ENCODE peak calls at places on chromosomes 7 and 10, in six cellular contexts. V is A549, G is esophagus muscularis mucosa, C is cardiac muscle cell, W is stomach, N is breast epithelium. X is an unnamed sample.

GRCh38 chr10:92729886-92730285 is 40.1 kb downstream of the HHEX start:
- DNase-seq in V (no peak), G (no peak), C (no peak), W (no peak), N (no peak), X (no peak)

GRCh38 chr7:653829-654764 is 72.4 kb upstream of the DNAAF5 start:
- DNase-seq in V (no peak), G (no peak), C (no peak), W (no peak), N (no peak), X (no peak)

GRCh38 chr7:71712653-71713180 is 580.8 kb downstream of the GALNT17 start:
- DNase-seq in V (no peak), G (no peak), C (peak; percentile 19), W (no peak), N (no peak), X (no peak)

GRCh38 chr7:140640060-140640611 is 477 bp downstream of the DENND2A start:
- DNase-seq in V (peak; percentile 33), G (no peak), C (peak; percentile 71), W (peak; percentile 34), N (no peak), X (peak; percentile 69)

GRCh38 chr10:58967551-58968418 is 208.7 kb upstream of the PHYHIPL start:
- DNase-seq in V (peak; percentile 43), G (no peak), C (peak; percentile 80), W (peak; percentile 31), N (peak; percentile 31), X (peak; percentile 61)

GRCh38 chr7:45324683-45325237 is 167.2 kb downstream of the RAMP3 start:
- DNase-seq in V (no peak), G (no peak), C (peak; percentile 27), W (no peak), N (no peak), X (no peak)

GRCh38 chr10:123573236-123574147 is 92.7 kb upstream of the GPR26 start:
- DNase-seq in V (peak; percentile 70), G (no peak), C (peak; percentile 63), W (peak; percentile 68), N (peak; percentile 21), X (peak; percentile 83)

GRCh38 chr10:31099664-31100063 is 68.0 kb upstream of the ZNF438 start:
- DNase-seq in V (peak; percentile 50), G (no peak), C (no peak), W (peak; percentile 46), N (no peak), X (no peak)

DNA sequence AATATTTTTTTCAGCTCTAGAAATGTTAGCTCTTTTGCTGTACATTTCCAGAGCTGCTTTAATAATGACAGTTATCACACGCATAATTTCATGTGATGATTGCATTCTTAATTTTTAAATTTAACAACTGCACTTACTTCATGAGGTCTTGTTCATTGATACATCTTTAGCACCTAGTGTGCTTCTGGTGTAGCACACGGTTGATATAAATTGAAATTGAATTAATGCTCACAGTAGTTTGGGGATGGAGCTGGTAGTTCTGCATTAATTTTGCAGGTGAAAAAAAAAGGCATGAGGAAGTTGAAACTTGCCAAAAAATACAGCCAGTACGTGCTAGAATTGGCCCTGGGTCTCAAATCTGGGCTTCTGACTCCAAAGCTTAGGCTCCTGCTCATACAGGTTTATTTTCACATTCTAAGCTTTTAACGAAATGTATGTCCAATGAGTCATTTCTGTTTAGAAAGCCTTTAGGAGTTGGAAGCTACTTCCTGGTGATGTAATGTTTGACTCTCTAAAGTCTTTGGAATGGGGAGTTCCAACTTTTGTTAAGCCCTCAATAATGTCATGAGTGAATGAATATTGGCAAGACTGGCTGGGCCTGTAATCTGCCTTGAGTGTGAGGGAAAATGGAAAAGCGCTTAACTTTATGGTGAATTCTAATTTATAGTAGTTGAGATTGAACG is 62.5 kb downstream of the DAGLB start:
- DNase-seq in V (peak; percentile 92), G (no peak), C (no peak), W (no peak), N (no peak), X (no peak)
- H3K27ac ChIP-seq in V (peak overlapping the region; percentile 89), G (peak overlapping the region; percentile 67), C (peak overlapping the region; percentile 22), W (peak overlapping the region; percentile 83), N (peak overlapping the region; percentile 94), X (peak overlapping the region; percentile 28)

GRCh38 chr10:100009283-100009792 is 409 bp downstream of the DNMBP start:
- DNase-seq in V (peak; percentile 42), G (no peak), C (no peak), W (peak; percentile 61), N (no peak), X (peak; percentile 65)

GRCh38 chr10:100008708-100009282 is 952 bp downstream of the DNMBP start:
- DNase-seq in V (no peak), G (no peak), C (no peak), W (no peak), N (no peak), X (no peak)

GRCh38 chr10:100007239-100008141 is 2.3 kb downstream of the DNMBP start:
- DNase-seq in V (no peak), G (no peak), C (no peak), W (no peak), N (no peak), X (no peak)

GRCh38 chr10:100006241-100006886 is 3.4 kb downstream of the DNMBP start:
- DNase-seq in V (peak; percentile 85), G (no peak), C (no peak), W (no peak), N (no peak), X (no peak)

GRCh38 chr10:100008142-100008522 is 1.6 kb downstream of the DNMBP start:
- DNase-seq in V (no peak), G (no peak), C (no peak), W (no peak), N (no peak), X (no peak)
- H3K27ac ChIP-seq in V (peak overlapping the region; percentile 92), G (peak overlapping the region; percentile 90), C (no peak overlapping the region), W (peak overlapping the region; percentile 89), N (no peak overlapping the region), X (no peak overlapping the region)

GRCh38 chr7:158312789-158313188 is 274.8 kb downstream of the PTPRN2 start:
- DNase-seq in V (no peak), G (no peak), C (no peak), W (no peak), N (no peak), X (no peak)
- H3K27ac ChIP-seq in V (no peak overlapping the region), G (no peak overlapping the region), C (no peak overlapping the region), W (no peak overlapping the region), N (no peak overlapping the region), X (no peak overlapping the region)

GRCh38 chr10:60304832-60305231 is 84.8 kb downstream of the ANK3 start:
- DNase-seq in V (no peak), G (no peak), C (no peak), W (no peak), N (no peak), X (no peak)
- H3K27ac ChIP-seq in V (no peak overlapping the region), G (peak overlapping the region; percentile 55), C (peak overlapping the region; percentile 59), W (peak overlapping the region; percentile 48), N (no peak overlapping the region), X (no peak overlapping the region)

GRCh38 chr10:79259834-79260233 is 87.4 kb upstream of the PPIF start:
- DNase-seq in V (no peak), G (no peak), C (no peak), W (no peak), N (no peak), X (no peak)
- H3K27ac ChIP-seq in V (no peak overlapping the region), G (no peak overlapping the region), C (peak overlapping the region; percentile 78), W (peak overlapping the region; percentile 23), N (no peak overlapping the region), X (no peak overlapping the region)

DNA sequence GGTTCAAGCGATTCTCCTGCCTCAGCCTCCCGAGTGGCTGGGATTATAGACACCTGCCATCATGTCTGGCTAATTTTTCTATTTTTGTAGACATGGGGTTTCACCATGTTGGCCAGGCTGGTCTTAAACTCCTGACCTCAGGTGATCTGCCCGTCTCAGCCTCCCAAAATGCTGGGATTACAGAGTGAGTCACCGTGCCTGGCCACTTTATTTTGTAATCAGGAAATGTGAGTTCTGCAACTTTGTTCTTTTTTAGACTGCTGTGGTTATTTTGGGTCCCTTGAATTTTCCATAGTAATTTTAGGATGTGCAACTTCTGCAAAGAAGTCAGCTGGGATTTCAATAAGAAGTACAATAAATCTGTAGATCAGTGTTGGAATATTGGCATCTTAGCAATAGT is 96.8 kb downstream of the CYTH3 start:
- DNase-seq in V (no peak), G (no peak), C (no peak), W (no peak), N (no peak), X (no peak)
- H3K27ac ChIP-seq in V (no peak overlapping the region), G (no peak overlapping the region), C (no peak overlapping the region), W (no peak overlapping the region), N (no peak overlapping the region), X (no peak overlapping the region)

DNA sequence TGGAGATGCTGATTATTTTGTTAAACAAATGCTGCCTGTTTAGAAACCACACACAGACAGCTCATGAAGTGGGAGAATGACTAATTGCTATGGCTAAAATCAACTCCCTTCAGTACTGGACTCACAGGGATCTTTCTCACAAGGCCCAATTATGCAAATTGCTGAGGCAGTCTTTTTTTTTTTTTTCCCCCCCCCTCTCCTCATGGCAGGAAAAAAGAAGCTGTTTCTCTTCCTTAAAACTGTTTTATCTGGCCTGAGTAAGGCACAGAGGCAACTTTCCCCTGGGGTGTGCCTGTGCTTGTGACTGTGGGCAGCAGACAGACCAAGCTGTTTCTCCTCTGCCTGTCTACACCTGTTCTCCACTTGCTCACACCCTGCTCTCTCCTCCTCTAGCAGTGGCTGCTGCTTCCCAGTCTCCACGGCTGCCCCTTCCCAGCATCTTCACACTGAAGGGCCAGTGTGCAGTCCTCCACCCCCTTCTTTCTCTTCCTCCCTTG is 65.4 kb upstream of the STEAP1B start:
- DNase-seq in V (no peak), G (no peak), C (peak; percentile 23), W (no peak), N (no peak), X (no peak)
- H3K27ac ChIP-seq in V (peak overlapping the region; percentile 74), G (peak overlapping the region; percentile 40), C (no peak overlapping the region), W (peak overlapping the region; percentile 18), N (no peak overlapping the region), X (no peak overlapping the region)

GRCh38 chr10:132776186-132776585 is 9.8 kb downstream of the NKX6-2 start:
- DNase-seq in V (no peak), G (no peak), C (no peak), W (no peak), N (no peak), X (no peak)

GRCh38 chr10:132776821-132777220 is 9.1 kb downstream of the NKX6-2 start:
- DNase-seq in V (no peak), G (no peak), C (no peak), W (no peak), N (no peak), X (no peak)

GRCh38 chr10:132777441-132777840 is 8.5 kb downstream of the NKX6-2 start:
- DNase-seq in V (no peak), G (no peak), C (no peak), W (no peak), N (no peak), X (no peak)

GRCh38 chr10:132774905-132775863 is 10.8 kb downstream of the NKX6-2 start:
- DNase-seq in V (peak; percentile 90), G (no peak), C (no peak), W (peak; percentile 96), N (no peak), X (no peak)

DNA sequence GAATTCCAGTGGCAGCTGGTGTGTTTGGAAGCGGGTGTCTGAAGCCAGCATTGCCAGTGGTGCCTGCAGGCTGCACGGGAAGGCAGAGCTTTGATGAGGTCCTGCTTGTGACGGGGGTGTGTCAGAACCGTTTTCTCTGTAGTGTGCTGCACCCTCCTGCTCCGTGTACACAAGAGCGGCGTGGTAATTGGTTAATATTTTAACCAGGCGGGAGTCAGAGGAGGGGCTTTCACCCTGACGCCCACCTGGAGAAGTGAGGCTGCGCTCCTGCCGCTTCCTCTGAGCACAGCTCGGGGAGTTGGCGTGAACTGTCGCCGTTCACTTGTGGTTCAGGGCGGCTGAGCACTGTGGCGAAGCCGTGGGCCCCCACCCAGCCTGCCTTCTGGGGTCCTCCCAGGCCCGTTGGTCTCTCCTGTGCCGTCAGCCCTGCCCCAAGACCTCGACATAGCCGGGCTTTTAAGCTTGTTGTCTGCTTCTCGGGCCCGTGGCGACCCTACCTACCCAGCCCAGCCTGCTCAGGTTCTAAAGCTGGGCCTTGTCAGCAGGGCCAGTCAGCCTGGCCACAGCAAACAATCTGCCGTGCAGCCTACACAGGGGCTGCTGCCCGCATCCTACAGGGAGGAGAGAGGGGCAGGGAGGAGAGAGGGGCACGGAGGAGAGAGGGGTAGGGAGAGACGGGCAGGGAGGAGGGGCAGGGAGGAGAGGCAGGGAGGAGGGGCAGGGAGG is 11.6 kb downstream of the NKX6-2 start:
- DNase-seq in V (no peak), G (no peak), C (no peak), W (peak; percentile 52), N (no peak), X (no peak)
- H3K27ac ChIP-seq in V (peak overlapping the region; percentile 81), G (no peak overlapping the region), C (no peak overlapping the region), W (peak overlapping the region; percentile 86), N (no peak overlapping the region), X (no peak overlapping the region)

X was measured in upper lobe of right lung.